ENCODE peak calls at places on chromosomes 16 and 17, in eight cellular contexts. R, G, O, K, M, C, T and E are unnamed samples. For H3K27me3, the result is how much of the 10 kb centered on the place peaks cover.

GRCh38 chr17:56172517-56172982 is 19.3 kb downstream of the ANKFN1 start:
- DNase-seq in O (no peak), K (no peak), R (no peak), M (no peak), T (no peak), C (peak), G (peak), E (no peak)

GRCh38 chr17:79792984-79793923 is 3.6 kb downstream of the CBX8 start:
- DNase-seq in G (no peak), O (no peak), K (no peak), R (peak), T (no peak), M (no peak), C (no peak), E (peak)

GRCh38 chr17:76427457-76428231 is 25.3 kb downstream of the UBE2O start:
- DNase-seq in K (peak), C (peak), O (no peak), R (peak), M (no peak), T (no peak), G (no peak), E (no peak)

GRCh38 chr16:12458591-12459400 is 344.9 kb downstream of the CPPED1 start:
- DNase-seq in O (no peak), K (peak), R (no peak), G (peak), M (no peak), C (peak), T (no peak), E (no peak)

GRCh38 chr17:70691150-70691549 is 521.8 kb downstream of the KCNJ2 start:
- DNase-seq in C (no peak), R (no peak), T (no peak), O (no peak), K (no peak), G (no peak), M (no peak), E (no peak)

GRCh38 chr16:3487521-3488410 is 7.5 kb downstream of the C16orf90 start:
- DNase-seq in O (no peak), M (no peak), T (no peak), G (no peak), R (no peak), K (no peak), C (no peak), E (peak)

GRCh38 chr17:34306466-34306865 is 12.8 kb upstream of the CCL8 start:
- DNase-seq in K (no peak), C (no peak), R (no peak), G (no peak), M (no peak), T (no peak), O (no peak), E (no peak)

GRCh38 chr17:15966183-15966878 is 21.4 kb downstream of the ADORA2B start:
- DNase-seq in R (no peak), C (no peak), G (peak), M (no peak), K (peak), O (peak), T (no peak), E (no peak)

GRCh38 chr17:75558666-75559530 is 28.7 kb upstream of the MYO15B start:
- DNase-seq in O (no peak), R (no peak), C (no peak), K (no peak), M (no peak), T (no peak), G (no peak), E (peak)

GRCh38 chr17:72714357-72714966 is 378.0 kb downstream of the SLC39A11 start:
- DNase-seq in R (no peak), K (no peak), C (no peak), M (no peak), T (no peak), G (no peak), O (no peak), E (no peak)

GRCh38 chr16:68404736-68405345 is 43.5 kb downstream of the SMPD3 start:
- DNase-seq in K (no peak), O (no peak), T (no peak), R (no peak), C (no peak), G (no peak), M (no peak), E (no peak)

GRCh38 chr16:10465821-10466220 is 80.0 kb downstream of the ATF7IP2 start:
- DNase-seq in R (no peak), G (no peak), T (no peak), M (no peak), K (no peak), O (no peak), C (no peak), E (no peak)

GRCh38 chr17:61452301-61453290 is at the start of gene TBX4:
- DNase-seq in R (no peak), T (no peak), M (no peak), G (no peak), K (no peak), O (no peak), C (no peak), E (peak)

GRCh38 chr16:79272141-79272577 is 328.4 kb downstream of the MAF start:
- DNase-seq in G (peak), C (no peak), T (no peak), R (no peak), M (no peak), O (no peak), K (peak), E (no peak)

GRCh38 chr17:65918450-65918849 is 273.5 kb downstream of the CEP112 start:
- DNase-seq in T (no peak), K (no peak), O (no peak), G (no peak), C (no peak), R (no peak), M (no peak), E (no peak)

GRCh38 chr16:82824408-82824807 is 197.6 kb downstream of the CDH13 start:
- DNase-seq in R (no peak), K (no peak), O (no peak), T (no peak), C (no peak), M (no peak), G (no peak), E (no peak)

GRCh38 chr16:19715566-19715965 is 2.5 kb downstream of the KNOP1 start:
- DNase-seq in O (no peak), C (no peak), G (no peak), M (no peak), T (no peak), R (no peak), K (no peak), E (peak)

GRCh38 chr16:14302399-14303181 is 231.5 kb downstream of the MRTFB start:
- DNase-seq in O (no peak), C (no peak), M (peak), K (peak), R (no peak), T (no peak), G (no peak), E (peak)

GRCh38 chr16:25063865-25064264 is 47.7 kb upstream of the LCMT1 start:
- DNase-seq in M (no peak), G (no peak), T (no peak), C (peak), O (no peak), K (no peak), R (no peak), E (peak)

GRCh38 chr17:77722366-77722765 is 236.1 kb upstream of the TNRC6C start:
- DNase-seq in M (no peak), R (no peak), C (no peak), G (no peak), O (no peak), K (no peak), T (no peak), E (no peak)

GRCh38 chr17:33377837-33378236 is 84.7 kb upstream of the ASIC2 start:
- DNase-seq in K (no peak), T (no peak), O (no peak), G (no peak), C (no peak), M (no peak), R (no peak), E (no peak)

GRCh38 chr17:30812218-30813177 is 12.0 kb downstream of the CRLF3 start:
- DNase-seq in O (no peak), M (no peak), G (no peak), T (peak), K (no peak), R (no peak), C (no peak), E (no peak)

GRCh38 chr17:78454346-78454745 is 75.9 kb downstream of the PGS1 start:
- DNase-seq in G (no peak), O (no peak), R (no peak), C (no peak), M (no peak), T (no peak), K (no peak), E (peak)

GRCh38 chr17:45368661-45369060 is 51.8 kb upstream of the MAP3K14 start:
- DNase-seq in O (no peak), R (peak), G (no peak), M (no peak), K (no peak), C (no peak), T (no peak), E (peak)
- H3K27me3 ChIP-seq in O (under half), R (under half), G (under half), M (under half), K (under half), C (under half), T (under half), E (under half)

DNA sequence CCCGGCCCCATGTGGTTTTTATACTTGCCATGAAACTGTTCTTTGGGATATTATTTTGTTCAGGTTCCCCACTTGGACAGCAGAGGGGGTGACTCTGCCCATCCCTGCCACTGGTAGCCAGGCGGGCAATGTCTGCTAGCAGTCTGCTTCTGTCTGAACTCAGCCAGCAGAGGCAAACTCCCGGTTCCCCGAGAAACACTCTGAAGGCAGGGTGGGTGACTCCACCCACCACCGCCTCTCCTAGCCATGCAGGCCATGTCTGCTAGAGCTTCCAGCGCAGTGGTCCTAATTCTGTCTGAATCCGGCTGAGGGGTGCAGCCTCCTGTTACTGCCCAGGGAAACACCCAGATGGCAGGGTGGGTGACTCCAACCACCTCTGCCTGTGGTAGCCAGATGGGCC is 22.6 kb downstream of the NLRP1 start:
- DNase-seq in M (no peak), O (no peak), R (no peak), G (no peak), T (no peak), K (no peak), C (no peak), E (no peak)
- H3K27ac ChIP-seq in M (no peak), O (no peak), R (no peak), G (no peak), T (no peak), K (no peak), C (no peak), E (no peak)

GRCh38 chr16:2299121-2299914 is 31.4 kb upstream of the RNPS1 start:
- DNase-seq in G (no peak), C (no peak), T (no peak), K (no peak), R (no peak), O (no peak), M (no peak), E (peak)

GRCh38 chr16:2295056-2295798 is 27.3 kb upstream of the RNPS1 start:
- DNase-seq in K (no peak), G (no peak), R (no peak), M (no peak), C (no peak), O (no peak), T (no peak), E (peak)

GRCh38 chr16:2298621-2299020 is 30.7 kb upstream of the RNPS1 start:
- DNase-seq in M (no peak), T (no peak), K (no peak), R (no peak), G (no peak), O (no peak), C (no peak), E (peak)

GRCh38 chr16:2297506-2297860 is 29.6 kb upstream of the RNPS1 start:
- DNase-seq in M (no peak), C (no peak), T (no peak), O (no peak), G (no peak), K (no peak), R (no peak), E (peak)

DNA sequence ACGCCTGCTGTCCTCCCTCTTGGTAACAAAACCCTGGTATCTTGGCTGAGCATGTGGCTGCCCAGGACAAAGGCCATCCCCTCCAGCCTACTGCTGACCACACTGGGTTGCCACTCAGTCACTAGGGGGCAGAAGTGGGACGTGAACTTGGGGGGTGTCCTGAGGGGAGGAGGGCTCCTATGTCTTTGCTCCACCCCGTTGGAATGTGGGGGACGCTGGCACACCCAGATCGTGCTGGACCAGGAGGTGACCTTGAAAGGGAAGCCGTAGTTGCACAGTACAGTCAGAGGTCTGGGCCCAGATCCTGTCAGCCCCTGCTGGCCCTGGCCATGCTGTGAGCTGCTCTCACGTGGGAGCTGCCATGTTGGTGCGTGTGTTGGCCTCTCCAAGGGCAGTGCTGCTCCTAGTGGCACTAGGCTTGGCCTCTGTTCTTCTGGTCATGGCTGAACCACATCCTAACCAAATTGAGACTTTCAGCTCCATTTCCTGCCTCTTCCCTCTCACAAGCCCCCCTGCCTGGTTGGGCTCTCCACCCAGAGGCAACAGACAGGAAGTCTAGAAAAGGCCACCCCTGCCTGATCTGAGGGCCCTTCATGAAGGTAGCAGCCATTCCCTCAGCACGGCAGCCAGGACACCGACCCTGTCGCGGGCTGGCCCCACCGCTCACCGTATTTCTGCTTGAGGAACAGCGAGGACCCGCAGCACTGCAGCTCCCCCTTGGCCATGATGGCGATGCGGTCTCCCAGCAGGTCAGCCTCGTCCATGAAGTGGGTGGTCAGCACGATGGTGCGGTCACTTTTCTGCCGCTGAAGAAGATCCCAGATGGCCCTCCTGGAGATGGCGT is 29.0 kb upstream of the RNPS1 start:
- DNase-seq in G (no peak), M (no peak), C (no peak), O (peak), K (no peak), T (no peak), R (no peak), E (peak)
- TF ChIP-seq CTCF in G (peak), M (no peak), C (peak), O (no peak), K (peak), T (peak), R (peak), E (peak)

GRCh38 chr16:85901110-85901509 is 2.1 kb downstream of the IRF8 start:
- DNase-seq in K (no peak), T (no peak), M (no peak), C (no peak), O (no peak), R (no peak), G (no peak), E (no peak)
- H3K27me3 ChIP-seq in K (under half), T (half or more), M (under half), C (under half), O (under half), R (half or more), G (under half), E (half or more)

GRCh38 chr16:88940196-88941050 is 36.6 kb downstream of the CBFA2T3 start:
- DNase-seq in R (no peak), M (no peak), K (no peak), G (no peak), T (no peak), O (no peak), C (peak), E (no peak)

GRCh38 chr16:88939814-88940195 is 37.2 kb downstream of the CBFA2T3 start:
- DNase-seq in R (no peak), C (peak), M (no peak), K (no peak), O (no peak), T (no peak), G (peak), E (no peak)

GRCh38 chr16:88938119-88938932 is 38.7 kb downstream of the CBFA2T3 start:
- DNase-seq in K (no peak), O (no peak), T (no peak), M (no peak), C (no peak), R (no peak), G (no peak), E (no peak)

GRCh38 chr16:88936913-88937666 is 39.9 kb downstream of the CBFA2T3 start:
- DNase-seq in C (no peak), T (no peak), R (no peak), M (no peak), O (no peak), K (no peak), G (no peak), E (no peak)

GRCh38 chr16:88938933-88939813 is 37.8 kb downstream of the CBFA2T3 start:
- DNase-seq in C (peak), T (no peak), R (no peak), M (no peak), K (no peak), G (no peak), O (no peak), E (peak)
- H3K27ac ChIP-seq in C (peak), T (no peak), R (no peak), M (peak), K (peak), G (peak), O (no peak), E (no peak)

DNA sequence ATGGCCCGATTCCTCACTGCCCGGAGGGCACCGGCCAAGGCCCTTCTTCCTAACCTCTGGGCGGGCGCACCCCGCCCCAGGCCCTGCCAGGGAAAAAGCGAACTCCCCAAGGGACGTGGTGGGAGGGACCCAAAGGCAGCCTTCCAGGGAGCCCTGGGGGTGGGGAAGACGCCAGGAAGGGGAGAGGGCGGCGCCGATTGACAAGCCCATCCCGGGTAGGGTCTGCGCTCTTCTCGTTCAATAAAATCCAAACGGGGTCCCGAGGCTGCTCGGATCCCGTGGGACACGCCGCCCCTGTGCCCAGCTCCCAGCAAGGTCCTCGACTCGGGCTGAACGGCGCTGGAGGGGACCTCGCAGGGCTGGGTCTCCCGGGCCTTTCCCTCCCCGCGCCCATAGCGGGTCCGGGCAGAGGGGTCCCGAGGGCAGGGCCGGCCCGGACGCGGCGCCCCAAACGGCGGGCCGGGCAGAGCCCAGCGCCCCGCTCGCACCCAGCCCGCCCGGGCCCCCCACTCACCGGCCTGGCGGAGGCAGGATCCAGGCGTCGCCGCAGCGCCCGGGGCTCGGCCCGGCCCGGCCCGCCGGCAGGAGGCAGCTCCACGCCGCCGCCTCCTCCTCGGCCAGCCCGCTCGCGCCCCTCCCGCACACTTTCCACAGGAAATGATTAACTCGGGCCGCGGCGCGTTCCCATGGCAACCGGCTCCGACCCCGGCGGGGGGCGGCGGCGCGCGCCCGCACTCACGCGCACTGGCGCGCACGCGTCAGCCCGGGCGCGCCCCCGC is at the start of gene KIFC3:
- DNase-seq in T (no peak), M (peak), K (peak), O (peak), R (no peak), G (peak), C (peak), E (peak)
- TF ChIP-seq CTCF in T (peak), M (peak), K (no peak), O (no peak), R (peak), G (peak), C (no peak), E (no peak)

GRCh38 chr16:8519179-8519578 is 71.1 kb downstream of the TMEM114 start:
- DNase-seq in R (no peak), T (no peak), K (no peak), M (no peak), O (peak), G (no peak), C (no peak), E (no peak)
- H3K27me3 ChIP-seq in R (under half), T (under half), K (under half), M (under half), O (under half), G (under half), C (under half), E (under half)

GRCh38 chr17:7444682-7445010 is 215 bp upstream of the CHRNB1 start:
- DNase-seq in K (no peak), O (no peak), G (no peak), R (no peak), M (no peak), T (no peak), C (no peak), E (no peak)
- H3K27ac ChIP-seq in K (no peak), O (no peak), G (no peak), R (no peak), M (no peak), T (peak), C (peak), E (no peak)

GRCh38 chr17:19345067-19345460 is 17.5 kb downstream of the B9D1 start:
- DNase-seq in G (no peak), O (no peak), R (no peak), M (peak), T (no peak), C (no peak), K (no peak), E (peak)

GRCh38 chr17:19344311-19345066 is 18.0 kb downstream of the B9D1 start:
- DNase-seq in M (peak), T (no peak), R (no peak), K (no peak), G (no peak), C (no peak), O (no peak), E (peak)

GRCh38 chr17:19343256-19343630 is 19.3 kb downstream of the B9D1 start:
- DNase-seq in C (no peak), K (no peak), M (peak), G (no peak), R (no peak), O (no peak), T (no peak), E (peak)

GRCh38 chr17:19342611-19343255 is 19.8 kb downstream of the B9D1 start:
- DNase-seq in G (no peak), K (no peak), T (no peak), C (no peak), R (no peak), M (peak), O (no peak), E (peak)

DNA sequence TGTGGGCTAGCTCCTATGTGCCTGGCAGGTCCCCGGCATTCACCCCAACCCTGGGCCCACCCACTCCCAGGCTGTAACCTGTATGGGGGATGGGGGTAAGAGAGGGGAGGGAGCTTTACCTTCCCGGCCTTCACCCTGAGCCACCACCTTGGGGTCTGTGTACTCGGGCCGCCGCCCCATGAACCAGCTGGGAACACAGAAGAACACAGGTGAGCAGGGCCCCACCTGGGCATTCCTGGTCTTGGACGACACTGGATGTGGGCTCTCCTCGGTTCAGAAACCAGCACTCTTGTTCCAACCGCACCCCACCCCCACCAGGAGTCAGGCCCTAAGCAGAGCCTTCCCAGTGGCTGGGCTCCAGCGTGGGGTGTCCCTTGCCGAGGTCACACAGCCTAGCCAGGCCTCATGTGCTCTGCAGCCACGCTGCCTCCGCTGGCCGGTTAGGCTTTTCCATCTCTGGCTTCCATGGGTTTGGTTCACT is 18.8 kb downstream of the B9D1 start:
- DNase-seq in C (no peak), G (no peak), K (no peak), M (peak), R (no peak), T (no peak), O (no peak), E (peak)
- TF ChIP-seq CTCF in C (no peak), G (no peak), K (no peak), M (no peak), R (no peak), T (no peak), O (no peak), E (peak)